ENCODE peak calls at places on chromosomes 2 and 18, in four cellular contexts. One of them, this sample, is unnamed.

GRCh38 chr2:67304300-67304890 is 92.7 kb upstream of the ETAA1 start:
- DNase-seq in HEK293T: no peak
- DNase-seq in NT2/D1: no peak
- DNase-seq in HepG2: no peak
- DNase-seq in this sample: no peak

GRCh38 chr2:109403841-109404201 is 209.9 kb downstream of the SEPTIN10 start:
- DNase-seq in HEK293T: no peak
- DNase-seq in NT2/D1: no peak
- DNase-seq in HepG2: no peak
- DNase-seq in this sample: no peak

GRCh38 chr2:23533014-23533730 is 148.2 kb downstream of the KLHL29 start:
- DNase-seq in HEK293T: no peak
- DNase-seq in NT2/D1: peak
- DNase-seq in HepG2: no peak
- DNase-seq in this sample: no peak

GRCh38 chr2:230864605-230865323 is at the start of gene ITM2C:
- DNase-seq in HEK293T: peak
- DNase-seq in NT2/D1: no peak
- DNase-seq in HepG2: peak
- DNase-seq in this sample: peak

GRCh38 chr2:230054079-230054478 is 14.6 kb downstream of the SLC16A14 start:
- DNase-seq in HEK293T: no peak
- DNase-seq in NT2/D1: no peak
- DNase-seq in HepG2: no peak
- DNase-seq in this sample: peak

GRCh38 chr2:196403471-196403870 is 232.1 kb upstream of the STK17B start:
- DNase-seq in HEK293T: no peak
- DNase-seq in NT2/D1: no peak
- DNase-seq in HepG2: no peak
- DNase-seq in this sample: no peak

GRCh38 chr2:106124787-106125549 is 69.1 kb downstream of the UXS1 start:
- DNase-seq in HEK293T: no peak
- DNase-seq in NT2/D1: no peak
- DNase-seq in HepG2: peak
- DNase-seq in this sample: no peak

GRCh38 chr2:155266579-155266978 is 568.1 kb downstream of the KCNJ3 start:
- DNase-seq in HEK293T: peak
- DNase-seq in NT2/D1: peak
- DNase-seq in HepG2: no peak
- DNase-seq in this sample: no peak

GRCh38 chr2:210965472-210965871 is 409.1 kb downstream of the CPS1 start:
- DNase-seq in HEK293T: no peak
- DNase-seq in NT2/D1: no peak
- DNase-seq in HepG2: no peak
- DNase-seq in this sample: no peak

GRCh38 chr2:43070039-43070438 is 156.4 kb downstream of the ZFP36L2 start:
- DNase-seq in HEK293T: no peak
- DNase-seq in NT2/D1: no peak
- DNase-seq in HepG2: no peak
- DNase-seq in this sample: no peak

GRCh38 chr2:36455788-36456187 is 100.2 kb downstream of the CRIM1 start:
- DNase-seq in HEK293T: no peak
- DNase-seq in NT2/D1: no peak
- DNase-seq in HepG2: no peak
- DNase-seq in this sample: no peak

GRCh38 chr2:20201671-20202070 is 23.3 kb downstream of the SDC1 start:
- DNase-seq in HEK293T: no peak
- DNase-seq in NT2/D1: no peak
- DNase-seq in HepG2: no peak
- DNase-seq in this sample: no peak

GRCh38 chr2:233980955-233981555 is 63.9 kb downstream of the TRPM8 start:
- DNase-seq in HEK293T: no peak
- DNase-seq in NT2/D1: no peak
- DNase-seq in HepG2: no peak
- DNase-seq in this sample: no peak

GRCh38 chr2:218146056-218146455 is 20.2 kb downstream of the CXCR2 start:
- DNase-seq in HEK293T: no peak
- DNase-seq in NT2/D1: no peak
- DNase-seq in HepG2: no peak
- DNase-seq in this sample: no peak

GRCh38 chr18:48796491-48797205 is 154.1 kb downstream of the SMAD7 start:
- DNase-seq in HEK293T: no peak
- DNase-seq in NT2/D1: no peak
- DNase-seq in HepG2: no peak
- DNase-seq in this sample: no peak

GRCh38 chr2:194151231-194151630 is 1505.8 kb upstream of the SLC39A10 start:
- DNase-seq in HEK293T: no peak
- DNase-seq in NT2/D1: no peak
- DNase-seq in HepG2: no peak
- DNase-seq in this sample: no peak

GRCh38 chr2:204401114-204401513 is 144.2 kb upstream of the PARD3B start:
- DNase-seq in HEK293T: no peak
- DNase-seq in NT2/D1: no peak
- DNase-seq in HepG2: no peak
- DNase-seq in this sample: no peak

GRCh38 chr2:109385506-109385905 is 228.3 kb downstream of the SEPTIN10 start:
- DNase-seq in HEK293T: no peak
- DNase-seq in NT2/D1: no peak
- DNase-seq in HepG2: no peak
- DNase-seq in this sample: no peak

GRCh38 chr18:54261894-54262293 is 7.4 kb upstream of the POLI start:
- DNase-seq in HEK293T: no peak
- DNase-seq in NT2/D1: no peak
- DNase-seq in HepG2: no peak
- DNase-seq in this sample: no peak

GRCh38 chr2:125004091-125004800 is 979.2 kb downstream of the CNTNAP5 start:
- DNase-seq in HEK293T: no peak
- DNase-seq in NT2/D1: no peak
- DNase-seq in HepG2: no peak
- DNase-seq in this sample: no peak

GRCh38 chr2:44649426-44649825 is 287.7 kb downstream of the CAMKMT start:
- DNase-seq in HEK293T: no peak
- DNase-seq in NT2/D1: no peak
- DNase-seq in HepG2: no peak
- DNase-seq in this sample: no peak

GRCh38 chr2:172178035-172178434 is 75.3 kb upstream of the DLX2 start:
- DNase-seq in HEK293T: no peak
- DNase-seq in NT2/D1: no peak
- DNase-seq in HepG2: no peak
- DNase-seq in this sample: no peak

GRCh38 chr2:190881480-190882326 is 1.1 kb downstream of the GLS start:
- DNase-seq in HEK293T: peak
- DNase-seq in NT2/D1: no peak
- DNase-seq in HepG2: peak
- DNase-seq in this sample: peak

GRCh38 chr18:4017479-4017878 is 437.6 kb downstream of the DLGAP1 start:
- DNase-seq in HEK293T: peak
- DNase-seq in NT2/D1: no peak
- DNase-seq in HepG2: no peak
- DNase-seq in this sample: peak

GRCh38 chr2:130845507-130846085 is 8.9 kb downstream of the ARHGEF4 start:
- DNase-seq in HEK293T: no peak
- DNase-seq in NT2/D1: no peak
- DNase-seq in HepG2: no peak
- DNase-seq in this sample: no peak

GRCh38 chr2:226882606-226883005 is 46.8 kb downstream of the RHBDD1 start:
- DNase-seq in HEK293T: no peak
- DNase-seq in NT2/D1: no peak
- DNase-seq in HepG2: no peak
- DNase-seq in this sample: no peak

DNA sequence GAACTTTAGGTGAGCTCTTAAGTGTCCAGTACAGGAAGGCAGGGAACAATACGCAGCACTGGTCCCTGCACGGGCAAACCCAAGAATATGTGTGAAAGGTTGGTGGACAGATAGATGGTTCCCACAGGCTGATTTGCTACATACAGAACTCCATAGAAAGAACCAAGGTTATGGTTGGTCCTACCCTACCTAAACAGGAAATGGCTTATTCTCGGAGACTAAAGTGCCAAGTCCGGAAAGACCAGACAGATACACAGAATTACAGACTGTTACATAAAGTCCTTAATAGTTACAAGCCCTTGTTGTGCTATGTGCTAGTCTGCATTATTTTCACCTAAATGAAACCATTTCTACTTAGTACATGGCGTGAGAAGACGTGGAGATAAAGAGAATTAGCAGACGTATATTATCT is 1.2 kb downstream of the REV1 start:
- DNase-seq in HEK293T: no peak
- DNase-seq in NT2/D1: no peak
- DNase-seq in HepG2: peak
- DNase-seq in this sample: no peak
- TF ChIP-seq SUZ12 in HEK293T: no peak
- TF ChIP-seq SUZ12 in NT2/D1: no peak
- TF ChIP-seq SUZ12 in HepG2: no peak
- TF ChIP-seq SUZ12 in this sample: no peak

GRCh38 chr2:240925191-240925575 is 19.0 kb downstream of the CROCC2 start:
- DNase-seq in HEK293T: no peak
- DNase-seq in NT2/D1: no peak
- DNase-seq in HepG2: no peak
- DNase-seq in this sample: no peak
- TF ChIP-seq SUZ12 in HEK293T: no peak
- TF ChIP-seq SUZ12 in NT2/D1: no peak
- TF ChIP-seq SUZ12 in HepG2: no peak
- TF ChIP-seq SUZ12 in this sample: no peak

DNA sequence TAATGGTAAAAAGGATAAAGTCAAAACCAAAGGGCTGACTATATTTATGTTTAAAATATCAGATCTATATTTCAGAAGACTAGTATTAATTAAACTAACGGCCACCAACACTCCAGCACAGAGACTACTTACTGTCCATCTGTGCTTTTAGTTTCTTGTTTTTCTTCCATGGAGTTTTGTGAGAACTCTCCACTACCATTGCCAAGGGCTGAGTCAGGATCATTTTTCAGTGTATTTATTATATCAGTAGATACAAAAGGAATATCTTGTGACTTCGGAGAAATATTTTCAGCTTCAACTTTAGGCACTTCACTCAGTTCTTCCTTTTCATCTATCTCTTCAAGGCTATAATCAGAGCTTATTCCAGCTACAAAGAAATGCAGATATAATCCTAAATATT is 79.1 kb upstream of the GRB14 start:
- DNase-seq in HEK293T: no peak
- DNase-seq in NT2/D1: no peak
- DNase-seq in HepG2: no peak
- DNase-seq in this sample: no peak
- TF ChIP-seq SUZ12 in HEK293T: no peak
- TF ChIP-seq SUZ12 in NT2/D1: no peak
- TF ChIP-seq SUZ12 in HepG2: no peak
- TF ChIP-seq SUZ12 in this sample: no peak

DNA sequence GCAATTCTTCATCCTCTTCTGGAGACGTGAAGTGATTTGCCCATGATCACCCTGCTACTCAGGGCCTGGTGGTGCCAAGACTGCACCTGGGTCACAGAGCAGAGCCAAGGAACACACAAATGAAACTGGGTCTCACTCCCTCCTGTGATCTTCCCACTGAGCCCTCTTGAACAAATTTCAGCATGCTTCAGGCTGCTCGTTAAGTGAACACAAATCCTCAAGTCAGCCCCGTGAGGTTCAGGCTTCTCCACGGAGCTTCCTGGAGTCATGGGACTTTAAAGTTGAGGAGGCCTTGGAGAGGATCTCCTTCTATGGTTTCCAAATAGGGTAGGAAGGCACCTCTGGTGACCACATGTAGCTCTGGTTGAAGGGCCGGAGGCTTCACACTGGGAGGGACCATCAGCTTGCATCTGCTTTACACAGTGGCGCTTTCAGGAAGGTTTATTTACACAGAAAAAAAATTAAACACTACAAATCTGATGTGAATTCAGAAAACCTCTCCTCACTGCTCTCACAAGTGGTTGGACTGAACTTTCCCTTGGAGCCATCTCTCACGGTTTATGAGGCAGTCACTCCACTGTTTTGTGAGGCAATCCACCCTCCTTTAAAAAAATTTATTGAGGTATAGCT is 255.4 kb downstream of the LOXHD1 start:
- DNase-seq in HEK293T: no peak
- DNase-seq in NT2/D1: no peak
- DNase-seq in HepG2: no peak
- DNase-seq in this sample: no peak
- TF ChIP-seq SUZ12 in HEK293T: no peak
- TF ChIP-seq SUZ12 in NT2/D1: no peak
- TF ChIP-seq SUZ12 in HepG2: no peak
- TF ChIP-seq SUZ12 in this sample: no peak

GRCh38 chr2:60710707-60711106 is 45.4 kb upstream of the PAPOLG start:
- DNase-seq in HEK293T: no peak
- DNase-seq in NT2/D1: no peak
- DNase-seq in HepG2: no peak
- DNase-seq in this sample: no peak

GRCh38 chr2:60706021-60706420 is 50.0 kb upstream of the PAPOLG start:
- DNase-seq in HEK293T: no peak
- DNase-seq in NT2/D1: no peak
- DNase-seq in HepG2: no peak
- DNase-seq in this sample: no peak

GRCh38 chr2:60708630-60709320 is 47.3 kb upstream of the PAPOLG start:
- DNase-seq in HEK293T: no peak
- DNase-seq in NT2/D1: no peak
- DNase-seq in HepG2: no peak
- DNase-seq in this sample: no peak

GRCh38 chr2:60707750-60708371 is 48.2 kb upstream of the PAPOLG start:
- DNase-seq in HEK293T: peak
- DNase-seq in NT2/D1: peak
- DNase-seq in HepG2: peak
- DNase-seq in this sample: peak
- TF ChIP-seq SUZ12 in HEK293T: no peak
- TF ChIP-seq SUZ12 in NT2/D1: no peak
- TF ChIP-seq SUZ12 in HepG2: no peak
- TF ChIP-seq SUZ12 in this sample: no peak

This sample was measured in H1.